ENCODE peak calls at places on chromosomes 6 and 20, in eight cellular contexts. D is neural crest cell; F is HS-5; A is DMS153; G is left ventricle myocardium inferior; K is AG04450; U is stimulated activated CD4-positive, alpha-beta T cell treated with anti-CD3 and anti-CD28 coated beads, Interleukin-15, amount 100 ng/mL, for 1 hour; S is T-helper 2 cell. T is an unnamed sample.

GRCh38 chr6:100307561-100307960 is 157.2 kb downstream of the SIM1 start:
- DNase-seq in D (no peak), F (no peak), A (no peak), G (no peak), K (no peak), U (no peak), S (no peak), T (no peak)

GRCh38 chr20:36252511-36252910 is 16.2 kb downstream of the AAR2 start:
- DNase-seq in D (no peak), F (no peak), A (no peak), G (no peak), K (no peak), U (no peak), S (no peak), T (no peak)

GRCh38 chr6:617485-618100 is 39.3 kb downstream of the HUS1B start:
- DNase-seq in D (no peak), F (no peak), A (no peak), G (no peak), K (no peak), U (no peak), S (peak), T (no peak)

GRCh38 chr6:22575190-22575589 is 5.8 kb downstream of the HDGFL1 start:
- DNase-seq in D (no peak), F (no peak), A (no peak), G (no peak), K (no peak), U (no peak), S (no peak), T (no peak)

GRCh38 chr6:123321020-123321419 is 315.7 kb downstream of the TRDN start:
- DNase-seq in D (no peak), F (no peak), A (peak), G (no peak), K (no peak), U (no peak), S (no peak), T (no peak)

GRCh38 chr6:31356216-31356945 is 598 bp downstream of the HLA-B start:
- DNase-seq in D (no peak), F (no peak), A (no peak), G (peak), K (no peak), U (no peak), S (peak), T (peak)

GRCh38 chr6:41174610-41175009 is 11.7 kb upstream of the TREM2 start:
- DNase-seq in D (no peak), F (no peak), A (no peak), G (no peak), K (no peak), U (no peak), S (no peak), T (no peak)

GRCh38 chr20:57693002-57693582 is 16.7 kb downstream of the PMEPA1 start:
- DNase-seq in D (no peak), F (no peak), A (no peak), G (no peak), K (no peak), U (no peak), S (no peak), T (no peak)

GRCh38 chr20:10645205-10645570 is 28.6 kb downstream of the JAG1 start:
- DNase-seq in D (no peak), F (no peak), A (no peak), G (no peak), K (no peak), U (no peak), S (no peak), T (no peak)

GRCh38 chr6:36244641-36245280 is 25.1 kb upstream of the PNPLA1 start:
- DNase-seq in D (no peak), F (no peak), A (no peak), G (no peak), K (no peak), U (no peak), S (no peak), T (no peak)

GRCh38 chr20:10419550-10420133 is 14.4 kb downstream of the MKKS start:
- DNase-seq in D (no peak), F (no peak), A (no peak), G (no peak), K (no peak), U (no peak), S (no peak), T (no peak)

GRCh38 chr20:59569305-59569704 is 35.0 kb upstream of the PHACTR3 start:
- DNase-seq in D (no peak), F (no peak), A (no peak), G (no peak), K (no peak), U (no peak), S (no peak), T (no peak)

GRCh38 chr20:60292001-60292520 is 333.8 kb downstream of the CDH26 start:
- DNase-seq in D (no peak), F (no peak), A (no peak), G (no peak), K (no peak), U (no peak), S (peak), T (no peak)

GRCh38 chr6:20575125-20575524 is 40.9 kb downstream of the CDKAL1 start:
- DNase-seq in D (no peak), F (no peak), A (peak), G (no peak), K (no peak), U (no peak), S (no peak), T (no peak)

GRCh38 chr6:128161839-128162238 is 261.0 kb upstream of the THEMIS start:
- DNase-seq in D (no peak), F (no peak), A (no peak), G (no peak), K (no peak), U (no peak), S (no peak), T (no peak)

GRCh38 chr6:65126667-65127066 is 580.4 kb downstream of the EYS start:
- DNase-seq in D (no peak), F (no peak), A (peak), G (no peak), K (no peak), U (no peak), S (no peak), T (no peak)

GRCh38 chr6:159700970-159701369 is 7.9 kb upstream of the SOD2 start:
- DNase-seq in D (no peak), F (no peak), A (no peak), G (no peak), K (no peak), U (no peak), S (no peak), T (no peak)

GRCh38 chr20:55415567-55416142 is 589.7 kb downstream of the CBLN4 start:
- DNase-seq in D (no peak), F (peak), A (no peak), G (no peak), K (no peak), U (no peak), S (no peak), T (no peak)

GRCh38 chr6:109910571-109910970 is 67.5 kb upstream of the GPR6 start:
- DNase-seq in D (no peak), F (no peak), A (no peak), G (no peak), K (no peak), U (no peak), S (no peak), T (no peak)

GRCh38 chr20:25270829-25271251 is 23.0 kb downstream of the PYGB start:
- DNase-seq in D (no peak), F (no peak), A (no peak), G (peak), K (no peak), U (no peak), S (no peak), T (peak)

GRCh38 chr6:100116409-100117194 is 122.6 kb upstream of the MCHR2 start:
- DNase-seq in D (peak), F (no peak), A (peak), G (no peak), K (peak), U (no peak), S (peak), T (no peak)

GRCh38 chr6:63882208-63882607 is 246.6 kb downstream of the PHF3 start:
- DNase-seq in D (no peak), F (no peak), A (no peak), G (no peak), K (no peak), U (no peak), S (no peak), T (no peak)

GRCh38 chr6:147167576-147168461 is 36.4 kb upstream of the STXBP5 start:
- DNase-seq in D (no peak), F (no peak), A (no peak), G (no peak), K (no peak), U (no peak), S (no peak), T (no peak)

GRCh38 chr6:131265939-131266338 is 130.7 kb downstream of the AKAP7 start:
- DNase-seq in D (no peak), F (no peak), A (no peak), G (no peak), K (no peak), U (no peak), S (no peak), T (no peak)

GRCh38 chr20:48689874-48690571 is 137.8 kb downstream of the PREX1 start:
- DNase-seq in D (no peak), F (no peak), A (no peak), G (no peak), K (no peak), U (no peak), S (no peak), T (no peak)

GRCh38 chr6:37059344-37060194 is 54.1 kb downstream of the FGD2 start:
- DNase-seq in D (peak), F (peak), A (peak), G (peak), K (peak), U (no peak), S (no peak), T (peak)

GRCh38 chr6:63527658-63528514 is 44.4 kb upstream of the LOC128125822 start:
- DNase-seq in D (no peak), F (peak), A (peak), G (no peak), K (peak), U (no peak), S (no peak), T (no peak)

GRCh38 chr20:41205313-41205712 is 68.0 kb downstream of the PLCG1 start:
- DNase-seq in D (no peak), F (no peak), A (no peak), G (no peak), K (no peak), U (no peak), S (no peak), T (no peak)

GRCh38 chr6:42729731-42730130 is 7.3 kb upstream of the PRPH2 start:
- DNase-seq in D (no peak), F (no peak), A (no peak), G (no peak), K (no peak), U (no peak), S (no peak), T (no peak)

GRCh38 chr6:130680118-130680517 is 147.1 kb upstream of the SMLR1 start:
- DNase-seq in D (no peak), F (no peak), A (no peak), G (no peak), K (no peak), U (no peak), S (no peak), T (no peak)

GRCh38 chr6:98834060-98835031 is at the start of gene POU3F2:
- DNase-seq in D (peak), F (peak), A (peak), G (peak), K (peak), U (peak), S (peak), T (peak)

GRCh38 chr6:44332585-44332984 is 9.9 kb upstream of the SPATS1 start:
- DNase-seq in D (no peak), F (no peak), A (no peak), G (no peak), K (no peak), U (no peak), S (no peak), T (no peak)

GRCh38 chr6:33123732-33124524 is 48.1 kb downstream of the HLA-DPB1 start:
- DNase-seq in D (peak), F (no peak), A (no peak), G (no peak), K (no peak), U (no peak), S (peak), T (no peak)

GRCh38 chr6:27148404-27148795 is 99.1 kb upstream of the PRSS16 start:
- DNase-seq in D (no peak), F (no peak), A (no peak), G (no peak), K (no peak), U (no peak), S (no peak), T (no peak)

GRCh38 chr6:8108031-8108660 is 5.8 kb upstream of the EEF1E1 start:
- DNase-seq in D (no peak), F (peak), A (no peak), G (no peak), K (peak), U (no peak), S (no peak), T (no peak)